ENCODE peak calls at places on chromosomes 11 and 22, in four cellular contexts. One of them, this sample, is unnamed. For H3K36me3, the result is how much of the 10 kb centered on the place peaks cover.

GRCh38 chr22:20844055-20845037 is 14.3 kb downstream of the PI4KA start:
- DNase-seq in breast epithelium: no peak
- DNase-seq in mammary epithelial cell: no peak
- DNase-seq in right lobe of liver: no peak
- DNase-seq in this sample: no peak

GRCh38 chr11:115042002-115042401 is 363.7 kb downstream of the NXPE2 start:
- DNase-seq in right lobe of liver: no peak
- DNase-seq in breast epithelium: no peak
- DNase-seq in mammary epithelial cell: no peak
- DNase-seq in this sample: no peak

GRCh38 chr11:128499613-128500213 is 87.6 kb downstream of the ETS1 start:
- DNase-seq in mammary epithelial cell: no peak
- DNase-seq in right lobe of liver: no peak
- DNase-seq in breast epithelium: no peak
- DNase-seq in this sample: no peak

GRCh38 chr11:70739811-70740474 is 341.6 kb downstream of the CTTN start:
- DNase-seq in breast epithelium: no peak
- DNase-seq in right lobe of liver: no peak
- DNase-seq in mammary epithelial cell: no peak
- DNase-seq in this sample: no peak

GRCh38 chr11:77776455-77776854 is 44.1 kb downstream of the RSF1 start:
- DNase-seq in mammary epithelial cell: no peak
- DNase-seq in right lobe of liver: no peak
- DNase-seq in breast epithelium: no peak
- DNase-seq in this sample: no peak

GRCh38 chr22:41401781-41402648 is 20.3 kb downstream of the TEF start:
- DNase-seq in right lobe of liver: peak
- DNase-seq in mammary epithelial cell: peak
- DNase-seq in breast epithelium: no peak
- DNase-seq in this sample: no peak

GRCh38 chr11:79440451-79441158 is at the start of gene TENM4:
- DNase-seq in breast epithelium: peak
- DNase-seq in mammary epithelial cell: peak
- DNase-seq in right lobe of liver: no peak
- DNase-seq in this sample: peak

GRCh38 chr11:4044971-4045646 is 49.5 kb upstream of the RRM1 start:
- DNase-seq in breast epithelium: no peak
- DNase-seq in mammary epithelial cell: peak
- DNase-seq in right lobe of liver: no peak
- DNase-seq in this sample: no peak

GRCh38 chr11:92504534-92504933 is 279.9 kb downstream of the FAT3 start:
- DNase-seq in breast epithelium: no peak
- DNase-seq in mammary epithelial cell: no peak
- DNase-seq in right lobe of liver: no peak
- DNase-seq in this sample: no peak

GRCh38 chr11:11263238-11264030 is 89.6 kb downstream of the CSNK2A3 start:
- DNase-seq in breast epithelium: no peak
- DNase-seq in right lobe of liver: no peak
- DNase-seq in mammary epithelial cell: peak
- DNase-seq in this sample: no peak

GRCh38 chr22:26461188-26461810 is 22.3 kb downstream of the HPS4 start:
- DNase-seq in right lobe of liver: peak
- DNase-seq in mammary epithelial cell: peak
- DNase-seq in breast epithelium: no peak
- DNase-seq in this sample: no peak

GRCh38 chr11:35047179-35047578 is 91.8 kb upstream of the CD44 start:
- DNase-seq in mammary epithelial cell: no peak
- DNase-seq in breast epithelium: no peak
- DNase-seq in right lobe of liver: no peak
- DNase-seq in this sample: no peak

GRCh38 chr11:62753736-62754603 is at the start of gene ZBTB3:
- DNase-seq in mammary epithelial cell: peak
- DNase-seq in right lobe of liver: peak
- DNase-seq in breast epithelium: peak
- DNase-seq in this sample: peak

GRCh38 chr11:62752177-62752785 is 1.7 kb downstream of the ZBTB3 start:
- DNase-seq in breast epithelium: no peak
- DNase-seq in right lobe of liver: no peak
- DNase-seq in mammary epithelial cell: no peak
- DNase-seq in this sample: no peak

GRCh38 chr11:62757846-62758788 is 3.3 kb upstream of the POLR2G start:
- DNase-seq in right lobe of liver: no peak
- DNase-seq in mammary epithelial cell: no peak
- DNase-seq in breast epithelium: no peak
- DNase-seq in this sample: no peak

GRCh38 chr11:62755086-62755615 is 1.2 kb upstream of the ZBTB3 start:
- DNase-seq in right lobe of liver: no peak
- DNase-seq in breast epithelium: no peak
- DNase-seq in mammary epithelial cell: no peak
- DNase-seq in this sample: no peak

DNA sequence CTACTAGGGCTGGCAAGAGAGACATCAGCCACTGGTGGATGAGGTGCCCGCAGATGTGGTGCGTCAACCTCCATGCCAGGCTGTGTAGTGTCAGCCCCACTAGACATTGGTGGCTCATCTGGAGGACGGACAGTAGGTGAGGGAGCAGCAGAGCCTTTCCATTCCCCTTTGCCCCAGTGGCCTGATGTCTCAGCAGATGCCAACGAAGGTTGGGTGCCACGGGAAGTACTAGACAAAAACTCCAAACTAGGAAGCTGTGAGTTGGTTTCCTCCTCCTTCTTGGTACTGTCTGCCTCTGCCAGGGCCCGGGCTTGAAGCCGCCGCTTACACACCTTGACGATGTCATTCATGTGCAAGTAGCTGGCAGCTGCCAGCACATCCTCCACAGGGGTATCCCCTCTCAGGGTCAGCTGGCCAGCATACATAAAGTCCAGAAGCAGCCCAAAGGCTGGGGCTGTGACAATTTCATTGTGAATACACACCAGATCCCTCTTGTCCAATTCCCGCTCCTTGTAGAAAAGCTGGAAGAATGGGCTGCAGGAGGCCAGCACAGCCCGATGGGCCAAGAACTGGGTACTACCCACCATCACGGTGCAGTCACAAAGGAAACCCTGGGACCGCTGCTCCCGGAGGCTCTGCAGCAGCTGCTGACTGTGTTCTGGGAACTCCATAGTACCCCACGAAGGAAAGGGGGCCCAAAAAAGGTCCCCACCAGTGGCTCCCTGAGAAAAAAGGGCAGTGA is 795 bp downstream of the ZBTB3 start:
- DNase-seq in mammary epithelial cell: no peak
- DNase-seq in breast epithelium: no peak
- DNase-seq in right lobe of liver: no peak
- DNase-seq in this sample: no peak
- H3K4me3 ChIP-seq in mammary epithelial cell: peak
- H3K4me3 ChIP-seq in breast epithelium: peak
- H3K4me3 ChIP-seq in right lobe of liver: peak
- H3K4me3 ChIP-seq in this sample: peak

GRCh38 chr11:597166-597725 is 18.5 kb downstream of the IRF7 start:
- DNase-seq in right lobe of liver: no peak
- DNase-seq in mammary epithelial cell: no peak
- DNase-seq in breast epithelium: no peak
- DNase-seq in this sample: no peak
- TF ChIP-seq CTCF in right lobe of liver: no peak
- TF ChIP-seq CTCF in mammary epithelial cell: no peak
- TF ChIP-seq CTCF in breast epithelium: no peak
- TF ChIP-seq CTCF in this sample: no peak

GRCh38 chr11:47837929-47838328 is 10.2 kb downstream of the NUP160 start:
- DNase-seq in mammary epithelial cell: no peak
- DNase-seq in right lobe of liver: no peak
- DNase-seq in breast epithelium: no peak
- DNase-seq in this sample: no peak
- H3K36me3 ChIP-seq in mammary epithelial cell: under half
- H3K36me3 ChIP-seq in right lobe of liver: half or more
- H3K36me3 ChIP-seq in breast epithelium: under half
- H3K36me3 ChIP-seq in this sample: half or more

GRCh38 chr22:39149915-39150847 is 2.3 kb downstream of the CBX7 start:
- DNase-seq in mammary epithelial cell: no peak
- DNase-seq in breast epithelium: no peak
- DNase-seq in right lobe of liver: no peak
- DNase-seq in this sample: no peak
- H3K4me3 ChIP-seq in mammary epithelial cell: no peak
- H3K4me3 ChIP-seq in breast epithelium: peak
- H3K4me3 ChIP-seq in right lobe of liver: no peak
- H3K4me3 ChIP-seq in this sample: peak

DNA sequence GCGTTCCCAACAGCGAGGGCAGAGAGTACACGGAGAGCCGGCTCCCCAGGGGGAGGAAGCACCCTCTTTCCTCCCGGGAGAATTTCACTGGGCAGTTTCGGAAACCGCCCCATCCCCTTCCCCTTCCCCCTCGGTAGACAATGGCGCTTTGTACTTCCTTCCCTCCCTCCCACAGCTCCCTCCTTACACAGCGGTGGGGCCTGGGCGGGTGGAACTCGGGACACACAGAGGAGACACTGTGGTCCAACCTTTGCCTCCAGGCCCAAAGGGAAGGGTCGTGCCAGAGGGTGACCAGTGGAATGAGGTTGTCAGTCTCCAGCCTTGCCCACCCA is 4.3 kb downstream of the SMTN start:
- DNase-seq in breast epithelium: no peak
- DNase-seq in mammary epithelial cell: peak
- DNase-seq in right lobe of liver: peak
- DNase-seq in this sample: no peak
- TF ChIP-seq CTCF in breast epithelium: no peak
- TF ChIP-seq CTCF in mammary epithelial cell: no peak
- TF ChIP-seq CTCF in right lobe of liver: no peak
- TF ChIP-seq CTCF in this sample: no peak

This sample was measured in thoracic aorta.